ENCODE peak calls at places on chromosome 18, in five cellular contexts. T, X, W, K and G are unnamed samples.
A peak's percentile ranks its signal among the peaks of the same experiment; 100 is the strongest.

GRCh38 chr18:36149514-36150289 is 20.0 kb downstream of the ELP2 start:
- DNase-seq in T (no peak), X (no peak), W (no peak), K (no peak), G (peak; percentile 61)

GRCh38 chr18:11323359-11323819 is 174.0 kb upstream of the PIEZO2 start:
- DNase-seq in T (no peak), X (peak; percentile 44), W (no peak), K (peak; percentile 47), G (no peak)

GRCh38 chr18:25423760-25424159 is 71.8 kb upstream of the ZNF521 start:
- DNase-seq in T (no peak), X (no peak), W (no peak), K (no peak), G (no peak)

GRCh38 chr18:43393174-43393573 is 115.9 kb upstream of the SYT4 start:
- DNase-seq in T (no peak), X (no peak), W (no peak), K (no peak), G (no peak)

GRCh38 chr18:26476697-26477096 is 71.7 kb downstream of the KCTD1 start:
- DNase-seq in T (no peak), X (no peak), W (no peak), K (no peak), G (no peak)

GRCh38 chr18:7155092-7155491 is 37.5 kb upstream of the LAMA1 start:
- DNase-seq in T (no peak), X (no peak), W (no peak), K (no peak), G (no peak)

GRCh38 chr18:3213231-3214059 is 6.3 kb downstream of the MYOM1 start:
- DNase-seq in T (no peak), X (peak; percentile 44), W (no peak), K (no peak), G (peak; percentile 55)

GRCh38 chr18:46591821-46592391 is 65.1 kb downstream of the LOXHD1 start:
- DNase-seq in T (no peak), X (no peak), W (no peak), K (no peak), G (no peak)

GRCh38 chr18:10149768-10150556 is 236.1 kb downstream of the VAPA start:
- DNase-seq in T (peak; percentile 26), X (no peak), W (no peak), K (no peak), G (no peak)

GRCh38 chr18:5759169-5759568 is 136.2 kb downstream of the TMEM200C start:
- DNase-seq in T (no peak), X (no peak), W (no peak), K (no peak), G (no peak)

GRCh38 chr18:7452331-7452730 is 114.8 kb upstream of the PTPRM start:
- DNase-seq in T (peak; percentile 71), X (peak; percentile 26), W (peak; percentile 52), K (no peak), G (peak; percentile 16)

GRCh38 chr18:78724214-78724834 is 255.3 kb upstream of the SALL3 start:
- DNase-seq in T (no peak), X (no peak), W (no peak), K (no peak), G (no peak)

GRCh38 chr18:50879302-50880107 is 587 bp downstream of the ME2 start:
- DNase-seq in T (no peak), X (peak; percentile 56), W (no peak), K (peak; percentile 62), G (no peak)

DNA sequence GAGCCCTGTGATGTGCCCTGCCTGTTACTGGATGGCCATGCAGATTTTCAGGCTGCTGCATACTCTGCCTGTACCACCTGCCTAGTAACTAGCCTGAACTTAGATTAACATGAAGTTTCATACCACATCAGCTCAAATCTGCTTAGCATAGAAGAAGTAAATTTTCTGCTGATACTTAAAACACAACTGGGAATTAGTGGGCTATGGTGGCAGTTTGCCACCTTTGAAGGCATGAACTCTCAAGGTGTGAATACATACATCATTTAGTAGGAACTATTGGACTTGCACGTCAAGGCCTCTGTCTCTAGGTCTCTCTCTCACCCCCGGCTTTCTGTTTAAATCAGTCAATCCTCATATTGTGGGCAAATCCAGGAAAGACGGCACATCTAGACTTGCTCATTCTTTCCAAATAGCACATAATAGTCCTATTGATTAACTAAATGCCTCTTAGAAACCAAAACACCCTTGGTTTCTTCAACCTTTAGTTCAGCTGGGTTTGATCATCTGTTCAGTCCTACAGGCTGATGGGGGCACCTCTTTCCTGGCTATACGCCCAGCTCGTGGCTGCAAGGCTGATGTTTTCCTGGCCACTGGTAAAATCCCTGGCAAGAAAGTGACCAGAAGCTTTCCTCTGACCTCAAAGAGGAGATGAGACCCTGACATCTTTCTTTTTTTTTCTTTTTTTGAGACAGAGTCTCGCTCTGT is 58.4 kb downstream of the ALPK2 start:
- DNase-seq in T (no peak), X (no peak), W (no peak), K (peak; percentile 37), G (no peak)
- TF ChIP-seq CTCF in T (no peak), X (no peak), W (no peak), K (no peak), G (no peak)

GRCh38 chr18:63824220-63824525 is 49.0 kb downstream of the SERPINB7 start:
- DNase-seq in T (no peak), X (no peak), W (no peak), K (no peak), G (no peak)

GRCh38 chr18:63819780-63820179 is 44.6 kb downstream of the SERPINB7 start:
- DNase-seq in T (no peak), X (no peak), W (no peak), K (no peak), G (no peak)

GRCh38 chr18:63828120-63828519 is 52.9 kb downstream of the SERPINB7 start:
- DNase-seq in T (no peak), X (no peak), W (no peak), K (no peak), G (no peak)

GRCh38 chr18:63820694-63821093 is 45.5 kb downstream of the SERPINB7 start:
- DNase-seq in T (no peak), X (no peak), W (no peak), K (no peak), G (no peak)

GRCh38 chr18:63823516-63824219 is 48.5 kb downstream of the SERPINB7 start:
- DNase-seq in T (peak; percentile 58), X (peak; percentile 83), W (peak; percentile 23), K (peak; percentile 6), G (peak; percentile 23)
- TF ChIP-seq CTCF in T (peak; percentile 59), X (peak; percentile 49), W (peak; percentile 48), K (peak; percentile 34), G (peak; percentile 38)

DNA sequence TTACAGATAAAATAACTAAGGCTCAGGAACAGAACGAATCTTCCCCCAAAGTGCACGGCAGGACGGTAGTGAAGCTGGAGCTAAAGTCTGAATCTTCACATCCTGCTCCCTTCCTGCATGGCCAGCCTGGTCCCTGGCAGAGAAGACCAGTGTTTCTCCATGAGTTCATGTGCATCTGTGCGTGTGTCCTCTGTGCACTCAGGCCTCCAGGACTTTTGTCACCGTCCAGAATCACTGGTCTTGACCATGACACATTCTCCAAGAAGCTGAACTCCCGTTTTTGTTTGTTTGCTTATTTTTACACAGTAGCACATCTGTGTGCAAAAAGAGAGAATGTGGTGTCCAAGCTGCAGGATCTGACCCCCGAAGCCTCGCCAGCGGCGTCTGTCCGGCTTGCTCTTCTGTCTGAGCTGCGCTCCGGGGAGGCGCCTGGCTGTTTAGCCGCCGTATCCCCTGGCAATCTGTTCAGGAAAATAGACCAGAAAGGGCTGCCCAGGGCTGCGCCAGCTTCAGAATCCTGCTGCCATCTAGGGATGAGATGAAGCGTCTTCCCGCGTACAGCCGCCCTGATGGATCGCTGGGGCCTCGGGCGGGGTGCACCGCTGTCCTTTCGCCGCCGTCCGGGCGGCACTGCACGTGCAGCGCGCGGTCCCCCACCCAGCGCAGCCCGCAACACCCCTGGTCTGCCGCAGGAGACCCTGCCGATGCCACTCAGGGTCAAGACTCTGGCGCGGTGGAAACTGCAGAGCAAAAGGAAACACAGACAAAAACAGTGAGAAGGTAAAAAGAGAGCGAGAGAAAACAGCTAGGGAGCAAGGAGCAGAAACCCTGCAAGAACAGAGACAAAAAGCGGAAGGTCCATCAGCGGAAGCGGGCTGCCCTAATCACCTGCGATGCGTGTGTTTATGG is 2113.6 kb upstream of the PIK3C3 start:
- DNase-seq in T (peak; percentile 73), X (peak; percentile 6), W (peak; percentile 74), K (peak; percentile 86), G (no peak)
- TF ChIP-seq CTCF in T (peak; percentile 66), X (no peak), W (peak; percentile 45), K (peak; percentile 48), G (no peak)

GRCh38 chr18:29892960-29893558 is 1149.5 kb downstream of the DSC3 start:
- DNase-seq in T (no peak), X (peak; percentile 11), W (no peak), K (no peak), G (no peak)
- TF ChIP-seq CTCF in T (peak; percentile 41), X (peak; percentile 22), W (peak; percentile 73), K (peak; percentile 33), G (no peak)

GRCh38 chr18:55096261-55097026 is 137.2 kb upstream of the CCDC68 start:
- DNase-seq in T (no peak), X (peak; percentile 53), W (no peak), K (peak; percentile 65), G (peak; percentile 21)
- TF ChIP-seq CTCF in T (peak; percentile 77), X (peak; percentile 31), W (no peak), K (peak; percentile 56), G (peak; percentile 14)

GRCh38 chr18:22322251-22322691 is 95.4 kb downstream of the CTAGE1 start:
- DNase-seq in T (no peak), X (no peak), W (no peak), K (peak; percentile 85), G (no peak)

GRCh38 chr18:22325396-22325795 is 92.3 kb downstream of the CTAGE1 start:
- DNase-seq in T (no peak), X (no peak), W (no peak), K (no peak), G (no peak)

GRCh38 chr18:22320155-22320554 is 97.6 kb downstream of the CTAGE1 start:
- DNase-seq in T (no peak), X (no peak), W (no peak), K (no peak), G (no peak)

GRCh38 chr18:22320736-22321135 is 97.0 kb downstream of the CTAGE1 start:
- DNase-seq in T (no peak), X (peak; percentile 11), W (no peak), K (no peak), G (no peak)

DNA sequence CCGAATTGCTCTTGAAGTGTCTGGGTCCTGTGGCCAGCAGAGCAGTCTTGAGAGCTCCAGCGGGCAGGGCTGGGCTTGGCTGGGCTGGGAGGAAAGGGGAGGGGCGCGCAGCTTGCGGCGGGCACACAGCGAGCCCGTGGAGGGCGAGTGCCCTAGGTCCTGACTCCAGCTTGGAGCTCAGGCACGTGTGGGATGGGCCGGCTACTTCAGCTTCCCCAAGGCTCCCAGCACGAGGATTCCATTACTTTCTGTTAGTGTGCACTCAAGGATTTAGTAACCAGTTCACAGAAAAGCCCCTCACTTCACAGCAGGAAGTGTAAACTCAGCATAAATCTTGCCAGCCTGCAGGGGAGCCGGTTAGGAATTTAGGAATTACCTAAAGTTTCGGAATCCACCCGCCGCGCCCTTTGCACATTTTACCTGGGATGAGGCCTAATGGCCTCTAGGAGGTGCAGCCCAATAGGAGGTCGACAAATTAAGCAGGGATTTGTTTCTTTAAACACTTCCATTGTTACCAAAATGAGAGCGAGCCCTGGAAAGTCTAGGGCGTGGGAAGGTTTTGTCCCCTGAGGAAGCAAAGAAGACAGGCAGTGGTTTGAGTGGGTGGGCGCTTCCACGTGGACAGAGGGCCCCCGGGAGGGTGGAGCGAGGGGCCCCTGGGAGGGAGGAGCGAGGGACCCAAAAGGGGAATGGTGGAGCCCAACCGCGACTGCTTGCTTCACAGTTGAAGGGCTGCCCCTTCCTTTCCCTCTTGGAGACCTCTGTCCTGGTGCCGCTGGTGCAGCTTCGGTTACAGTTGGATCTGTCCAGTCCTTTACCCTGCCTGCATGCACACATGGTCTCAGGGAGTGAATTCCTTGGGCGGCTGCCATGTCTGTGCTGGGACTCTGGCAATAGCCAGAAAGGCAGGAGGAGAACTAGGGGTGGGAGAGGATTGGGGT is 93.3 kb downstream of the CTAGE1 start:
- DNase-seq in T (peak; percentile 67), X (no peak), W (peak; percentile 72), K (peak; percentile 34), G (no peak)
- TF ChIP-seq CTCF in T (peak; percentile 33), X (no peak), W (peak; percentile 15), K (peak; percentile 31), G (no peak)